ENCODE peak calls at places on chromosome 6, in five cellular contexts. R, M, G, Q and I are unnamed samples.

GRCh38 chr6:89269981-89270380 is 45.1 kb downstream of the GABRR2 start:
- DNase-seq in M (no peak), G (no peak), Q (no peak), R (no peak), I (no peak)

GRCh38 chr6:159899994-159900745 is 9.4 kb downstream of the MAS1 start:
- DNase-seq in Q (no peak), M (no peak), G (no peak), R (peak; percentile 65), I (no peak)

GRCh38 chr6:1553562-1554088 is 56.1 kb upstream of the FOXC1 start:
- DNase-seq in Q (no peak), R (no peak), M (no peak), G (no peak), I (no peak)

GRCh38 chr6:129795261-129795660 is 65.9 kb downstream of the TMEM244 start:
- DNase-seq in M (no peak), Q (no peak), R (no peak), G (no peak), I (no peak)

GRCh38 chr6:41878961-41879405 is 16.2 kb downstream of the USP49 start:
- DNase-seq in G (no peak), Q (no peak), M (no peak), R (peak; percentile 35), I (no peak)

GRCh38 chr6:13924949-13925881 is at the start of gene RNF182:
- DNase-seq in M (no peak), Q (peak; percentile 27), G (no peak), R (no peak), I (no peak)

GRCh38 chr6:7132398-7132797 is 24.6 kb downstream of the RREB1 start:
- DNase-seq in M (no peak), R (no peak), G (no peak), Q (no peak), I (no peak)

GRCh38 chr6:37265031-37265430 is 7.1 kb upstream of the TMEM217 start:
- DNase-seq in G (no peak), R (no peak), Q (no peak), M (no peak), I (no peak)

GRCh38 chr6:113695506-113695905 is 161.6 kb upstream of the MARCKS start:
- DNase-seq in M (no peak), Q (no peak), G (no peak), R (peak; percentile 87), I (no peak)

GRCh38 chr6:8839626-8840025 is 404.3 kb upstream of the SLC35B3 start:
- DNase-seq in M (no peak), G (no peak), R (no peak), Q (no peak), I (no peak)

GRCh38 chr6:161168281-161168891 is 105.5 kb downstream of the AGPAT4 start:
- DNase-seq in R (peak; percentile 89), Q (peak; percentile 27), M (no peak), G (no peak), I (no peak)

GRCh38 chr6:3517350-3517749 is 60.5 kb upstream of the SLC22A23 start:
- DNase-seq in M (no peak), G (no peak), R (peak; percentile 95), Q (no peak), I (no peak)

GRCh38 chr6:6515691-6516607 is 72.6 kb upstream of the LY86 start:
- DNase-seq in G (no peak), M (no peak), Q (no peak), R (no peak), I (peak; percentile 25)

GRCh38 chr6:113859349-113860164 is 2.4 kb downstream of the MARCKS start:
- DNase-seq in G (peak; percentile 74), Q (peak; percentile 38), R (peak; percentile 59), M (peak; percentile 66), I (no peak)

DNA sequence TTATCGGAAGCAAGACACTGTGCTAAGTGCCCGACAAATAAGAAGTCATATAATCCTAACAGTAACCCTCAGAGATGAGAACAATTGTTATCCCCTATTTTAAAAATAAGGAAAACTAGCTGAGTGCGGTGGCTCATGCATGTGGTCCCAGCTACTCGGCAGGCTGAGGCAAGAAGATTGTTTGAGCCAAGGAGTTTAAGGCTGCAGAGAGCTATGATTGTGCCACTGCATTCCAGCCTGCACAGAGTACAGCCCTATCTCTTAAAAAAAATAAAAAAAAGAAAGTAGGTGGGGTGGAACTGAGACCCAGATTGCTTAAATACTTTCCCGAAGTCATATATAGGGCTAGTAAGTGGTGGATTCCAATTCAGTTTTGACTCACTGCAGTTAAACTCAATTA is 84.7 kb downstream of the UST start:
- DNase-seq in Q (no peak), R (peak; percentile 49), M (no peak), G (no peak), I (no peak)
- H3K4me3 ChIP-seq in Q (no peak overlapping the region), R (no peak overlapping the region), M (no peak overlapping the region), G (no peak overlapping the region), I (no peak overlapping the region)

DNA sequence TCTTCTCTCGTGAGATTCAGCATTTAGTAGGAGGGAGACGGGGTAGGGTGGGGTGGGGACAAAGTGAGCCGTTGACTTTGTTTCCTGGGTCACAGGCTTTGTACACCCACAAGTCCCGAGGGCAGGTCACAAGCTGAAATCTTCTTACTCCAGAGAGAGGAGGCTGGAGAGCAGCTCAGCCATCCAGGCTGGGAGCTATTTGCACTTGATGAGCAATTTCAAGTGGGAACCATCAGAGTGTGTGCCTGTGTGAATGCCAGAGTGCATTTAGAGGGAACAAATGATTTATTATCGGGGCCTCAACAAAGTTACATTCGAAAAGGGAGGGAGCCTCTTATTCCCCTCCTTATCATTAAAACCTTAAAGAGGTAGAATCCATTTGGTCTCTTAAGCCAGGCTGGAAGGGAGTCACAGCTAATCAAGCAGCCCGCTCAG is 155.7 kb upstream of the JARID2 start:
- DNase-seq in G (no peak), Q (no peak), M (no peak), R (no peak), I (no peak)
- H3K4me3 ChIP-seq in G (no peak overlapping the region), Q (no peak overlapping the region), M (no peak overlapping the region), R (no peak overlapping the region), I (no peak overlapping the region)

DNA sequence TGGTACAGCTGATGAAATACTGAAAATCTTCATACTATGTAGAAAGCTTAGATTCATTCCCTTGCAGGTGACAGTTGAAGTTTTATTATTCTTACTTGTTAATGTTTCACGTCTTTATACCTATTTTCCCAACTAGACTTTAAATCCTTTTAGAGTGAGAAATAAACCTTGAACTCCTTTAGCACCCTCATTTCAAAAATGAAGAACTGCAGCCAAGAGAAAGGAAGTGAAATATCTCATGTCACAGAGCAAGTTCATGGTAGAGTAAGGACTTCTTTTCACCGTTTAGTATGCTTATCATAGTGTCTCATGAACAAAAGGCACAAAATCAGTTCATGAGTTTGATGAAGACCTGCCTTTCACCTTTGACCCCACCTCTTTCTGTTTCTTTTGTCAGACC is 38.5 kb downstream of the ORC3 start:
- DNase-seq in R (no peak), Q (no peak), M (no peak), G (no peak), I (no peak)
- H3K4me3 ChIP-seq in R (no peak overlapping the region), Q (no peak overlapping the region), M (no peak overlapping the region), G (no peak overlapping the region), I (no peak overlapping the region)

GRCh38 chr6:35278708-35279107 is 18.9 kb upstream of the DEF6 start:
- DNase-seq in M (no peak), Q (no peak), R (no peak), G (no peak), I (no peak)

GRCh38 chr6:35273822-35274559 is 14.5 kb downstream of the ZNF76 start:
- DNase-seq in R (no peak), Q (no peak), G (no peak), M (no peak), I (no peak)

GRCh38 chr6:35275861-35276260 is 16.3 kb downstream of the ZNF76 start:
- DNase-seq in R (no peak), G (no peak), M (no peak), Q (no peak), I (no peak)

GRCh38 chr6:35272005-35272404 is 12.5 kb downstream of the ZNF76 start:
- DNase-seq in R (no peak), M (no peak), G (no peak), Q (no peak), I (no peak)

GRCh38 chr6:35275417-35275816 is 15.9 kb downstream of the ZNF76 start:
- DNase-seq in M (no peak), R (no peak), Q (no peak), G (no peak), I (no peak)
- H3K4me3 ChIP-seq in M (no peak overlapping the region), R (no peak overlapping the region), Q (no peak overlapping the region), G (no peak overlapping the region), I (no peak overlapping the region)

GRCh38 chr6:34154668-34155447 is 9.0 kb upstream of the GRM4 start:
- DNase-seq in M (peak; percentile 78), R (peak; percentile 39), G (peak; percentile 69), Q (peak; percentile 48), I (no peak)
- H3K4me3 ChIP-seq in M (no peak overlapping the region), R (peak overlapping the region; percentile 12), G (no peak overlapping the region), Q (no peak overlapping the region), I (no peak overlapping the region)

GRCh38 chr6:157220485-157220884 is 102.8 kb downstream of the TMEM242 start:
- DNase-seq in M (no peak), G (no peak), Q (no peak), R (no peak), I (no peak)
- H3K4me3 ChIP-seq in M (peak overlapping the region; percentile 54), G (peak overlapping the region; percentile 37), Q (no peak overlapping the region), R (peak overlapping the region; percentile 54), I (no peak overlapping the region)

GRCh38 chr6:107729098-107729497 is 95.0 kb downstream of the SCML4 start:
- DNase-seq in Q (no peak), M (no peak), R (no peak), G (no peak), I (no peak)

GRCh38 chr6:107731422-107732319 is 92.4 kb downstream of the SCML4 start:
- DNase-seq in G (no peak), Q (peak; percentile 62), R (no peak), M (no peak), I (no peak)

GRCh38 chr6:107730106-107730505 is 94.0 kb downstream of the SCML4 start:
- DNase-seq in Q (no peak), M (no peak), R (no peak), G (no peak), I (no peak)

GRCh38 chr6:107732461-107732860 is 91.7 kb downstream of the SCML4 start:
- DNase-seq in Q (no peak), G (no peak), R (no peak), M (no peak), I (no peak)

DNA sequence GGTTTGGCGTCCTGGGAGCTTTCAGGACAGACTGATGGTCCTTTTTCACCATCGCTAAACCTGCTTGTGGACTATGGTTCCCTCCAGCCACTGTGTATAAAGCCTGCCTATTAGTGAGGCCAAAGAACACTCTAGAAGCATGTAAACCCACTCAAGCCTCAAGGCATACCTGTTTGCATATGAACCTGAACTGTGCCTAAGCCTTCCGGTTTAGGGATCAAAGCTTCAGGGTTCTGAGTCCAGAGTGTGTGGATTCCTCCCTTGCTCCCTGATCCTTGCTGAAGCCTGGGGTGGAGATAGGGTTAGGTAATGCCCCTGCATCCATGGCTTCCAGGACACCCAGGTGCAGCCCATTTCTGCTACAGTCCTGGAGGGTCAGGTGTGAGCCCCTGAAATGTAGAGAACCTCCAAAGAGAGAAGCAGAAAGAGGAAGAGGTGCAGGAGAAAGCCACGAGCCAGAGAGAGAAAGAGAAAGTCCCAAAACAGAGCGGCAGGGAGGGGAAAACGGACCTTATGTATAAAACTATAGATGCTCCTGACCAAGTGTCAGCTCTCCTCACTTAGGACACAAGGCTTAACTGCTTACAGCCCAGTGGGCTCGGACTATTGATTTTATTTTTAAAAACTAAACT is 93.3 kb downstream of the SCML4 start:
- DNase-seq in Q (no peak), G (no peak), M (no peak), R (no peak), I (no peak)
- H3K4me3 ChIP-seq in Q (no peak overlapping the region), G (no peak overlapping the region), M (peak overlapping the region; percentile 35), R (no peak overlapping the region), I (no peak overlapping the region)